ENCODE peak calls at places on chromosomes 6 and 20, in eight cellular contexts. F, T, P, Y, H, D, N and C are unnamed samples.

GRCh38 chr6:148272084-148272483 is 70.6 kb upstream of the SASH1 start:
- DNase-seq in Y (no peak), H (peak), F (no peak), D (no peak), N (peak), P (peak), T (no peak), C (no peak)

GRCh38 chr6:134111062-134111677 is 58.7 kb upstream of the SLC2A12 start:
- DNase-seq in Y (no peak), H (peak), T (peak), D (no peak), F (no peak), N (peak), P (peak), C (no peak)

GRCh38 chr20:50535162-50535561 is 25.0 kb downstream of the PTPN1 start:
- DNase-seq in F (no peak), N (no peak), P (no peak), H (no peak), D (no peak), Y (no peak), T (no peak), C (no peak)

GRCh38 chr6:116210750-116211425 is 43.0 kb downstream of the TSPYL4 start:
- DNase-seq in P (peak), Y (peak), H (peak), D (no peak), T (peak), N (peak), F (no peak), C (no peak)

GRCh38 chr20:62980970-62981369 is 25.8 kb downstream of the BHLHE23 start:
- DNase-seq in F (peak), Y (no peak), T (no peak), D (no peak), N (peak), P (no peak), H (peak), C (no peak)

GRCh38 chr20:57198359-57199072 is 67.9 kb downstream of the BMP7 start:
- DNase-seq in H (peak), P (no peak), F (no peak), T (no peak), D (no peak), Y (no peak), N (no peak), C (no peak)

GRCh38 chr6:75611011-75611701 is 9.5 kb downstream of the SENP6 start:
- DNase-seq in F (no peak), P (no peak), Y (no peak), T (no peak), H (no peak), N (no peak), D (no peak), C (no peak)

GRCh38 chr6:134721095-134721400 is 228.9 kb downstream of the ALDH8A1 start:
- DNase-seq in P (no peak), F (no peak), N (no peak), T (no peak), H (no peak), Y (no peak), D (no peak), C (no peak)

GRCh38 chr20:32638848-32639247 is 34.9 kb downstream of the C20orf203 start:
- DNase-seq in P (no peak), F (no peak), N (no peak), H (no peak), Y (no peak), T (no peak), D (no peak), C (no peak)

GRCh38 chr6:118719351-118720124 is 68.1 kb upstream of the CEP85L start:
- DNase-seq in D (peak), T (no peak), P (no peak), N (no peak), Y (no peak), H (no peak), F (no peak), C (no peak)

GRCh38 chr20:58042626-58043025 is 185.8 kb downstream of the ANKRD60 start:
- DNase-seq in Y (no peak), T (no peak), N (no peak), F (no peak), D (no peak), P (no peak), H (no peak), C (peak)

GRCh38 chr6:156396791-156397418 is 380.3 kb upstream of the ARID1B start:
- DNase-seq in D (no peak), T (no peak), H (no peak), P (no peak), N (no peak), F (no peak), Y (no peak), C (no peak)

GRCh38 chr6:35474129-35474977 is 6.2 kb downstream of the RPL10A start:
- DNase-seq in Y (no peak), T (no peak), H (peak), P (no peak), D (peak), N (no peak), F (no peak), C (no peak)

GRCh38 chr6:347232-347631 is 44.3 kb upstream of the IRF4 start:
- DNase-seq in Y (no peak), H (no peak), N (no peak), D (no peak), P (no peak), F (no peak), T (no peak), C (no peak)

GRCh38 chr6:2764610-2765165 is 505 bp upstream of the WRNIP1 start:
- DNase-seq in D (peak), Y (no peak), N (peak), P (peak), H (peak), F (no peak), T (peak), C (no peak)

GRCh38 chr6:75770844-75771243 is 21.8 kb downstream of the MYO6 start:
- DNase-seq in F (no peak), T (no peak), H (no peak), D (no peak), Y (no peak), N (no peak), P (no peak), C (no peak)

GRCh38 chr6:76861403-76861802 is 601.9 kb downstream of the HTR1B start:
- DNase-seq in F (no peak), D (no peak), Y (no peak), T (no peak), H (peak), N (no peak), P (peak), C (no peak)

GRCh38 chr20:10436053-10436699 is 1.1 kb downstream of the SLX4IP start:
- DNase-seq in F (no peak), D (no peak), H (no peak), N (no peak), P (no peak), Y (no peak), T (no peak), C (no peak)

GRCh38 chr6:127119361-127120108 is 1.1 kb downstream of the RSPO3 start:
- DNase-seq in Y (no peak), N (peak), T (no peak), F (no peak), D (peak), H (peak), P (no peak), C (no peak)

GRCh38 chr6:160139420-160139851 is 17.8 kb downstream of the SLC22A1 start:
- DNase-seq in Y (no peak), H (peak), F (no peak), D (no peak), P (peak), T (no peak), N (peak), C (peak)

GRCh38 chr20:53999077-53999476 is 71.3 kb downstream of the BCAS1 start:
- DNase-seq in F (no peak), D (no peak), Y (no peak), H (no peak), N (no peak), T (no peak), P (no peak), C (no peak)

GRCh38 chr6:19327246-19327645 is 509.9 kb upstream of the ID4 start:
- DNase-seq in N (no peak), D (no peak), F (no peak), Y (no peak), P (no peak), H (peak), T (no peak), C (no peak)